ENCODE peak calls at places on chromosomes 16 and 17, in five cellular contexts. K is ELF-1, R is GM12892, W is head of caudate nucleus, J is HAP-1. U is an unnamed sample.

GRCh38 chr17:29149431-29150064 is 30.6 kb downstream of the MYO18A start:
- DNase-seq in J (no peak), R (no peak), W (no peak), K (no peak), U (no peak)

GRCh38 chr17:41481051-41481450 is at the start of gene KRT35:
- DNase-seq in R (no peak), J (no peak), W (no peak), K (no peak), U (no peak)

GRCh38 chr17:75550139-75550465 is 24.6 kb downstream of the LLGL2 start:
- DNase-seq in J (no peak), W (no peak), K (peak; percentile 89), R (no peak), U (no peak)

GRCh38 chr17:79366988-79367571 is 243.8 kb downstream of the RBFOX3 start:
- DNase-seq in R (no peak), J (no peak), W (no peak), K (no peak), U (no peak)

GRCh38 chr16:74607967-74608356 is 1.0 kb upstream of the GLG1 start:
- DNase-seq in J (no peak), R (no peak), W (no peak), K (peak; percentile 44), U (no peak)

GRCh38 chr17:21304091-21304490 is 19.6 kb downstream of the MAP2K3 start:
- DNase-seq in K (no peak), R (no peak), J (no peak), W (no peak), U (no peak)

GRCh38 chr16:9035986-9036385 is 55.5 kb upstream of the HAPSTR1 start:
- DNase-seq in K (no peak), J (no peak), R (no peak), W (no peak), U (no peak)

GRCh38 chr16:49649013-49649785 is 206.7 kb downstream of the ZNF423 start:
- DNase-seq in R (no peak), K (no peak), W (no peak), J (no peak), U (no peak)

GRCh38 chr16:54459509-54460235 is 173.1 kb upstream of the IRX3 start:
- DNase-seq in W (no peak), R (no peak), J (no peak), K (no peak), U (no peak)

GRCh38 chr16:54927125-54928015 is 3.3 kb upstream of the IRX5 start:
- DNase-seq in R (no peak), K (peak; percentile 30), J (no peak), W (no peak), U (no peak)

GRCh38 chr16:88499836-88500251 is 46.8 kb downstream of the ZFPM1 start:
- DNase-seq in W (no peak), R (no peak), J (no peak), K (no peak), U (no peak)

GRCh38 chr16:31269541-31269940 is 9.8 kb downstream of the ITGAM start:
- DNase-seq in K (no peak), W (no peak), J (no peak), R (no peak), U (no peak)

GRCh38 chr16:74029122-74029805 is 267.4 kb upstream of the PSMD7 start:
- DNase-seq in R (no peak), K (peak; percentile 42), J (no peak), W (no peak), U (no peak)

GRCh38 chr16:90026135-90026534 is 6.9 kb upstream of the DBNDD1 start:
- DNase-seq in R (no peak), W (no peak), K (no peak), J (no peak), U (no peak)

GRCh38 chr16:51816929-51817328 is 665.9 kb upstream of the SALL1 start:
- DNase-seq in R (no peak), W (no peak), J (no peak), K (no peak), U (no peak)

GRCh38 chr17:68344701-68345136 is 53.4 kb downstream of the ARSG start:
- DNase-seq in J (no peak), R (no peak), W (no peak), K (peak; percentile 72), U (no peak)

GRCh38 chr17:80605326-80606066 is 60.9 kb downstream of the RPTOR start:
- DNase-seq in K (no peak), J (no peak), W (no peak), R (peak; percentile 70), U (no peak)

GRCh38 chr16:52540910-52541309 is 6.0 kb downstream of the TOX3 start:
- DNase-seq in W (no peak), K (no peak), R (no peak), J (no peak), U (no peak)

GRCh38 chr17:82959242-82959930 is 119.6 kb upstream of the ZNF750 start:
- DNase-seq in W (no peak), R (no peak), K (no peak), J (no peak), U (no peak)

GRCh38 chr17:59004338-59005111 is 102.2 kb downstream of the TRIM37 start:
- DNase-seq in K (peak; percentile 62), R (peak; percentile 25), J (peak; percentile 77), W (peak; percentile 45), U (peak; percentile 74)

GRCh38 chr17:28549274-28550132 is 2.9 kb downstream of the UNC119 start:
- DNase-seq in J (no peak), K (no peak), R (no peak), W (no peak), U (no peak)

GRCh38 chr16:50473375-50473945 is 74.7 kb upstream of the NKD1 start:
- DNase-seq in J (no peak), R (no peak), W (no peak), K (no peak), U (no peak)

GRCh38 chr17:78793968-78794367 is 11.9 kb upstream of the CYTH1 start:
- DNase-seq in K (no peak), J (no peak), R (no peak), W (no peak), U (peak; percentile 62)

GRCh38 chr16:30398660-30399434 is 3.6 kb downstream of the ZNF48 start:
- DNase-seq in W (no peak), J (peak; percentile 60), K (peak; percentile 35), R (no peak), U (no peak)

GRCh38 chr17:8880466-8880865 is 13.0 kb upstream of the PIK3R6 start:
- DNase-seq in W (no peak), R (no peak), K (no peak), J (no peak), U (no peak)

GRCh38 chr17:7842950-7843535 is 9.0 kb downstream of the KDM6B start:
- DNase-seq in K (peak; percentile 68), R (no peak), J (peak; percentile 53), W (peak; percentile 69), U (peak; percentile 56)

GRCh38 chr17:41507315-41507880 is 2.0 kb upstream of the KRT13 start:
- DNase-seq in J (no peak), R (no peak), W (no peak), K (peak; percentile 71), U (no peak)

GRCh38 chr17:35374766-35375344 is 1.4 kb upstream of the SLFN11 start:
- DNase-seq in R (no peak), W (no peak), J (no peak), K (no peak), U (no peak)

GRCh38 chr16:78877114-78877513 is 723.4 kb downstream of the MAF start:
- DNase-seq in K (peak; percentile 5), R (no peak), W (no peak), J (no peak), U (no peak)

GRCh38 chr17:81317992-81318391 is 22.9 kb upstream of the SLC38A10 start:
- DNase-seq in R (no peak), K (no peak), W (no peak), J (peak; percentile 90), U (no peak)

GRCh38 chr17:44043326-44043725 is 23.1 kb downstream of the LSM12 start:
- DNase-seq in K (no peak), J (no peak), W (no peak), R (no peak), U (no peak)

GRCh38 chr16:24670623-24671454 is 58.6 kb upstream of the TNRC6A start:
- DNase-seq in W (peak; percentile 91), J (peak; percentile 58), R (no peak), K (peak; percentile 34), U (peak; percentile 99)

GRCh38 chr16:72309001-72309400 is 137.0 kb upstream of the PMFBP1 start:
- DNase-seq in R (no peak), K (no peak), J (no peak), W (no peak), U (no peak)

GRCh38 chr16:19878760-19879159 is 5.9 kb downstream of the GPRC5B start:
- DNase-seq in J (no peak), W (no peak), R (no peak), K (no peak), U (peak; percentile 37)

GRCh38 chr17:6064855-6065254 is 5.3 kb upstream of the WSCD1 start:
- DNase-seq in R (no peak), K (no peak), W (no peak), J (no peak), U (peak; percentile 67)

GRCh38 chr16:27639588-27640276 is 89.8 kb downstream of the KATNIP start:
- DNase-seq in J (peak; percentile 56), R (peak; percentile 58), W (peak; percentile 64), K (peak; percentile 70), U (peak; percentile 67)

GRCh38 chr17:15143524-15143923 is 121.6 kb downstream of the PMP22 start:
- DNase-seq in J (no peak), K (no peak), R (no peak), W (no peak), U (no peak)